ENCODE peak calls at places on chromosomes 13 and 19, in ten cellular contexts. E is Caki2, Q is LNCaP clone FGC, A is PC-9, V is GM20000, W is left cardiac atrium, S is GM23338, K is GM10248, T is NCI-H510A treated with DMSO at 0.1 percent for 48 hours, B is caudate nucleus. R is an unnamed sample.

GRCh38 chr13:21826214-21827015 is 155.5 kb downstream of the FGF9 start:
- DNase-seq in S (no peak), V (no peak), Q (no peak), A (no peak), K (no peak), B (no peak), E (no peak), W (no peak), T (no peak), R (no peak)

GRCh38 chr19:36256064-36256463 is 41.2 kb downstream of the ZNF146 start:
- DNase-seq in B (no peak), K (no peak), E (no peak), A (no peak), T (no peak), V (no peak), S (no peak), Q (no peak), W (no peak), R (no peak)

GRCh38 chr13:98570929-98571372 is 6.0 kb downstream of the STK24 start:
- DNase-seq in E (peak), S (no peak), T (peak), Q (no peak), B (no peak), A (peak), V (peak), W (no peak), K (peak), R (peak)

GRCh38 chr19:17289489-17289888 is 7.8 kb downstream of the ANKLE1 start:
- DNase-seq in K (peak), Q (no peak), B (no peak), A (peak), V (peak), T (peak), S (peak), W (peak), E (no peak), R (peak)

GRCh38 chr13:113862766-113863510 is 938 bp downstream of the GAS6 start:
- DNase-seq in V (peak), E (no peak), Q (no peak), T (no peak), K (peak), S (peak), A (no peak), B (no peak), W (peak), R (peak)

GRCh38 chr19:6772028-6772865 is at the start of gene VAV1:
- DNase-seq in E (no peak), K (peak), W (peak), B (no peak), V (peak), A (no peak), S (peak), T (no peak), Q (no peak), R (peak)

GRCh38 chr19:18297308-18297707 is 15.9 kb upstream of the JUND start:
- DNase-seq in T (no peak), S (no peak), A (no peak), V (no peak), W (no peak), K (no peak), E (no peak), B (no peak), Q (no peak), R (no peak)

GRCh38 chr19:1312732-1313694 is 27.3 kb downstream of the EFNA2 start:
- DNase-seq in V (no peak), A (peak), T (no peak), B (no peak), K (no peak), Q (peak), E (peak), W (no peak), S (no peak), R (peak)

GRCh38 chr13:82739881-82740280 is 1142.4 kb downstream of the SLITRK1 start:
- DNase-seq in K (no peak), S (no peak), V (no peak), W (no peak), E (no peak), A (no peak), B (no peak), T (no peak), Q (no peak), R (no peak)

GRCh38 chr13:99346328-99347070 is 39.3 kb upstream of the GPR183 start:
- DNase-seq in B (no peak), E (no peak), V (no peak), W (no peak), Q (no peak), K (no peak), A (no peak), T (no peak), S (no peak), R (no peak)

GRCh38 chr19:49142866-49143335 is 12.3 kb downstream of the HRC start:
- DNase-seq in Q (peak), K (peak), T (peak), A (peak), S (peak), E (peak), V (peak), B (peak), W (peak), R (peak)

GRCh38 chr19:51098366-51099069 is 9.7 kb downstream of the CTU1 start:
- DNase-seq in V (peak), T (no peak), Q (no peak), W (peak), A (no peak), S (peak), K (no peak), E (no peak), B (no peak), R (no peak)

GRCh38 chr13:93416943-93417342 is 190.3 kb downstream of the GPC6 start:
- DNase-seq in T (no peak), Q (no peak), B (no peak), V (no peak), A (no peak), E (no peak), W (no peak), S (no peak), K (no peak), R (no peak)

GRCh38 chr13:89746554-89746953 is 1600.9 kb upstream of the MIR17HG start:
- DNase-seq in W (no peak), Q (no peak), A (no peak), T (no peak), E (no peak), S (peak), V (no peak), K (no peak), B (no peak), R (no peak)

GRCh38 chr13:31115616-31116015 is 46.1 kb downstream of the HSPH1 start:
- DNase-seq in E (no peak), A (no peak), W (no peak), K (no peak), V (no peak), Q (peak), B (no peak), T (peak), S (no peak), R (no peak)

GRCh38 chr19:16197622-16198362 is at the start of gene AP1M1:
- DNase-seq in W (peak), Q (peak), T (peak), K (peak), E (peak), A (peak), B (peak), S (peak), V (peak), R (peak)

GRCh38 chr13:111082240-111082639 is 32.9 kb upstream of the ARHGEF7 start:
- DNase-seq in S (no peak), E (no peak), V (no peak), A (no peak), K (no peak), B (no peak), W (no peak), Q (no peak), T (no peak), R (peak)

GRCh38 chr19:38422405-38422804 is 3.6 kb downstream of the RASGRP4 start:
- DNase-seq in T (no peak), W (no peak), B (no peak), A (no peak), E (no peak), K (no peak), S (no peak), V (no peak), Q (no peak), R (no peak)

GRCh38 chr19:1065606-1066109 is 1.3 kb upstream of the ARHGAP45 start:
- DNase-seq in V (no peak), B (no peak), S (peak), E (no peak), W (no peak), K (no peak), A (peak), T (no peak), Q (peak), R (peak)

GRCh38 chr13:50277127-50277526 is 261.9 kb downstream of the KCNRG start:
- DNase-seq in S (no peak), K (no peak), T (no peak), A (no peak), E (no peak), V (no peak), Q (no peak), B (no peak), W (no peak), R (peak)

GRCh38 chr13:25619897-25620296 is 248.1 kb downstream of the ATP8A2 start:
- DNase-seq in S (no peak), T (no peak), B (no peak), W (no peak), K (no peak), Q (peak), A (no peak), E (no peak), V (no peak), R (no peak)

GRCh38 chr19:12789904-12790619 is 1.2 kb upstream of the JUNB start:
- DNase-seq in A (peak), S (peak), K (peak), B (peak), T (peak), Q (no peak), E (peak), V (peak), W (peak), R (peak)

GRCh38 chr13:107461751-107462150 is 753.6 kb downstream of the LIG4 start:
- DNase-seq in S (no peak), V (no peak), W (no peak), A (no peak), T (no peak), B (no peak), E (no peak), Q (no peak), K (no peak), R (no peak)

GRCh38 chr19:15187026-15188007 is 13.5 kb downstream of the NOTCH3 start:
- DNase-seq in E (no peak), B (no peak), S (peak), Q (no peak), V (no peak), W (no peak), T (no peak), A (peak), K (no peak), R (no peak)

GRCh38 chr13:25871389-25872125 is 180.3 kb downstream of the SHISA2 start:
- DNase-seq in T (no peak), E (no peak), Q (no peak), V (no peak), W (no peak), S (no peak), A (no peak), B (no peak), K (no peak), R (no peak)

GRCh38 chr19:322616-323015 is 22.0 kb downstream of the MIER2 start:
- DNase-seq in W (no peak), B (no peak), V (no peak), S (no peak), K (no peak), T (no peak), A (no peak), Q (no peak), E (no peak), R (no peak)

GRCh38 chr19:1063030-1063908 is 3.7 kb upstream of the ARHGAP45 start:
- DNase-seq in V (peak), T (no peak), A (peak), W (no peak), E (peak), S (peak), B (no peak), Q (no peak), K (peak), R (peak)

GRCh38 chr13:26262156-26262555 is 8.2 kb downstream of the CDK8 start:
- DNase-seq in T (no peak), B (no peak), Q (no peak), E (no peak), A (no peak), V (no peak), S (no peak), W (no peak), K (no peak), R (no peak)

GRCh38 chr13:28012383-28012782 is 23.9 kb upstream of the URAD start:
- DNase-seq in W (no peak), B (no peak), Q (no peak), K (no peak), S (no peak), V (no peak), T (no peak), A (no peak), E (no peak), R (no peak)

GRCh38 chr13:102779426-102780159 is 6.0 kb upstream of the TEX30 start:
- DNase-seq in V (peak), E (no peak), W (no peak), A (no peak), Q (no peak), K (no peak), T (no peak), S (no peak), B (no peak), R (no peak)

GRCh38 chr19:15679089-15679488 is 6.2 kb downstream of the CYP4F12 start:
- DNase-seq in K (no peak), W (no peak), T (no peak), V (no peak), A (no peak), S (no peak), E (no peak), B (no peak), Q (no peak), R (no peak)

GRCh38 chr19:1267441-1268391 is 1.4 kb upstream of the CIRBP start:
- DNase-seq in A (no peak), B (no peak), S (no peak), Q (no peak), T (no peak), V (no peak), K (no peak), E (no peak), W (no peak), R (no peak)

GRCh38 chr13:99796175-99796819 is 175.3 kb downstream of the ZIC5 start:
- DNase-seq in S (peak), E (peak), T (no peak), K (peak), W (no peak), B (no peak), Q (peak), V (peak), A (no peak), R (no peak)

GRCh38 chr13:28653111-28653510 is 5.8 kb upstream of the POMP start:
- DNase-seq in W (no peak), B (no peak), T (no peak), V (no peak), E (no peak), A (no peak), K (no peak), S (no peak), Q (no peak), R (no peak)

GRCh38 chr13:46181799-46182490 is at the start of gene LCP1:
- DNase-seq in V (peak), B (no peak), K (peak), E (no peak), W (no peak), A (peak), T (no peak), Q (no peak), S (peak), R (peak)

GRCh38 chr19:48933382-48933932 is at the start of gene DHDH:
- DNase-seq in V (peak), S (peak), W (peak), K (peak), A (peak), T (peak), E (peak), Q (peak), B (peak), R (peak)

GRCh38 chr13:97395437-97396136 is 38.4 kb upstream of the RAP2A start:
- DNase-seq in Q (no peak), E (peak), S (no peak), A (peak), B (no peak), T (no peak), V (no peak), K (no peak), W (no peak), R (peak)

GRCh38 chr13:74444161-74444571 is 310.0 kb upstream of the KLF12 start:
- DNase-seq in T (no peak), K (no peak), W (no peak), A (peak), S (no peak), B (no peak), Q (no peak), V (no peak), E (no peak), R (no peak)